ENCODE peak calls at places on chromosomes 2 and 18, in seven cellular contexts. Q is NB4, J is fibroblast of gingiva, A is adrenal gland, R is left colon, O is AG08395, H is nucleus accumbens. W is an unnamed sample.

GRCh38 chr18:32701288-32701687 is 71.5 kb downstream of the KLHL14 start:
- DNase-seq in Q (no peak), A (no peak), H (no peak), R (no peak), O (no peak), J (no peak), W (peak)

GRCh38 chr2:159922563-159922962 is 124.6 kb upstream of the CD302 start:
- DNase-seq in J (peak), H (no peak), A (no peak), Q (no peak), R (no peak), O (peak), W (no peak)

GRCh38 chr18:24006731-24007308 is 7.7 kb upstream of the TTC39C start:
- DNase-seq in R (no peak), O (no peak), Q (no peak), A (no peak), H (no peak), J (no peak), W (no peak)

GRCh38 chr2:174697267-174697666 is 67.0 kb downstream of the CHRNA1 start:
- DNase-seq in H (peak), J (peak), A (peak), Q (peak), R (peak), O (peak), W (peak)

GRCh38 chr2:155021591-155021990 is 323.1 kb downstream of the KCNJ3 start:
- DNase-seq in Q (no peak), J (no peak), O (no peak), R (no peak), H (no peak), A (no peak), W (no peak)

GRCh38 chr2:8132371-8132831 is 549.5 kb upstream of the ID2 start:
- DNase-seq in O (peak), Q (no peak), J (no peak), A (no peak), H (peak), R (no peak), W (no peak)

GRCh38 chr2:239378021-239378917 is 22.6 kb downstream of the HDAC4 start:
- DNase-seq in O (no peak), H (no peak), J (no peak), A (no peak), Q (no peak), R (no peak), W (no peak)

GRCh38 chr2:236309669-236310029 is 45.4 kb upstream of the ASB18 start:
- DNase-seq in R (no peak), A (no peak), O (peak), H (no peak), J (no peak), Q (peak), W (peak)

GRCh38 chr2:64731746-64732145 is 78.0 kb upstream of the SERTAD2 start:
- DNase-seq in R (no peak), H (no peak), A (no peak), J (no peak), Q (peak), O (no peak), W (no peak)